ENCODE peak calls at places on chromosome 19, in ten cellular contexts. T is omental fat pad; J is H54; F is ACHN; K is CD8-positive, alpha-beta T cell; E is heart left ventricle; U is heart right ventricle; I is kidney glomerular epithelial cell; A is fibroblast of pulmonary artery; H is stimulated activated CD8-positive, alpha-beta memory T cell treated with anti-CD3 and anti-CD28 coated beads, Interleukin-7, amount 100 ng/mL, for 1 hour. N is an unnamed sample.

GRCh38 chr19:10219678-10220077 is 11.5 kb downstream of the S1PR2 start:
- DNase-seq in U (no peak), F (no peak), E (no peak), H (no peak), A (peak), J (no peak), T (no peak), K (no peak), I (peak), N (no peak)

GRCh38 chr19:55857974-55858373 is 21.6 kb downstream of the NLRP4 start:
- DNase-seq in U (no peak), F (no peak), H (no peak), A (no peak), K (no peak), J (no peak), I (no peak), E (no peak), T (no peak), N (no peak)

GRCh38 chr19:7500811-7501450 is 12.1 kb upstream of the PEX11G start:
- DNase-seq in E (no peak), I (no peak), H (no peak), F (no peak), A (no peak), K (no peak), T (no peak), J (no peak), U (no peak), N (peak)

GRCh38 chr19:7863971-7864718 is 10.0 kb downstream of the PRR36 start:
- DNase-seq in J (no peak), H (no peak), F (no peak), U (no peak), I (no peak), K (no peak), A (no peak), T (no peak), E (no peak), N (no peak)

GRCh38 chr19:46015080-46015960 is 7.5 kb downstream of the PGLYRP1 start:
- DNase-seq in J (no peak), U (peak), T (peak), I (peak), A (peak), F (peak), E (peak), H (peak), K (peak), N (peak)

GRCh38 chr19:1177322-1178114 is 3.5 kb upstream of the SBNO2 start:
- DNase-seq in J (peak), A (peak), E (no peak), K (no peak), I (peak), T (no peak), U (no peak), H (no peak), F (peak), N (peak)

GRCh38 chr19:28076628-28077027 is 1136.3 kb downstream of the UQCRFS1 start:
- DNase-seq in K (no peak), J (no peak), I (no peak), U (no peak), T (no peak), F (no peak), H (no peak), E (no peak), A (no peak), N (no peak)

GRCh38 chr19:35056513-35057063 is 15.1 kb downstream of the HPN start:
- DNase-seq in A (no peak), T (no peak), E (no peak), H (no peak), F (no peak), K (no peak), U (no peak), J (no peak), I (no peak), N (no peak)

GRCh38 chr19:54473071-54473941 is at the start of gene CDC42EP5:
- DNase-seq in F (peak), I (no peak), T (no peak), K (no peak), H (no peak), A (peak), U (peak), E (peak), J (peak), N (no peak)

GRCh38 chr19:13817615-13818371 is 22.6 kb downstream of the ZSWIM4 start:
- DNase-seq in F (no peak), A (no peak), T (no peak), U (no peak), E (peak), J (no peak), I (no peak), K (peak), H (no peak), N (no peak)

GRCh38 chr19:29546583-29547190 is 20.9 kb downstream of the VSTM2B start:
- DNase-seq in K (no peak), F (no peak), U (no peak), H (no peak), J (no peak), I (no peak), A (no peak), E (peak), T (no peak), N (no peak)

N was measured in Ammon's horn.